ENCODE peak calls at places on chromosomes 12 and 14, in five cellular contexts. M, R, J, N and V are unnamed samples.

GRCh38 chr12:115830070-115830469 is 447.4 kb downstream of the MED13L start:
- DNase-seq in M (no peak), R (no peak), J (no peak), N (no peak), V (no peak)

GRCh38 chr14:55062517-55063351 is 11.3 kb downstream of the MAPK1IP1L start:
- DNase-seq in M (no peak), R (no peak), J (no peak), N (no peak), V (no peak)

GRCh38 chr12:66269757-66270383 is 32.4 kb upstream of the HELB start:
- DNase-seq in M (no peak), R (peak; percentile 68), J (no peak), N (no peak), V (peak; percentile 56)

GRCh38 chr14:103257211-103257962 is 76.7 kb upstream of the EIF5 start:
- DNase-seq in M (no peak), R (peak; percentile 11), J (no peak), N (no peak), V (no peak)

GRCh38 chr12:20434993-20435392 is 66.7 kb downstream of the PDE3A start:
- DNase-seq in M (no peak), R (no peak), J (no peak), N (no peak), V (no peak)

GRCh38 chr14:101173698-101174521 is 270.4 kb upstream of the RTL1 start:
- DNase-seq in M (no peak), R (no peak), J (no peak), N (no peak), V (no peak)

GRCh38 chr14:94998702-94999101 is 158.6 kb downstream of the DICER1 start:
- DNase-seq in M (no peak), R (no peak), J (no peak), N (no peak), V (no peak)

GRCh38 chr12:1812650-1813302 is 7.6 kb upstream of the LRTM2 start:
- DNase-seq in M (no peak), R (peak; percentile 28), J (no peak), N (no peak), V (no peak)

GRCh38 chr14:50312734-50313054 is 570 bp downstream of the DMAC2L start:
- DNase-seq in M (no peak), R (no peak), J (peak; percentile 44), N (no peak), V (no peak)

GRCh38 chr14:99966030-99966429 is 99.2 kb upstream of the EVL start:
- DNase-seq in M (no peak), R (no peak), J (no peak), N (no peak), V (no peak)

GRCh38 chr12:109418848-109419474 is 58.1 kb downstream of the KCTD10 start:
- DNase-seq in M (no peak), R (no peak), J (no peak), N (no peak), V (no peak)

GRCh38 chr14:28142400-28143015 is 624.1 kb upstream of the FOXG1 start:
- DNase-seq in M (no peak), R (no peak), J (no peak), N (no peak), V (peak; percentile 61)

GRCh38 chr12:97940629-97941028 is 478.0 kb downstream of the RMST start:
- DNase-seq in M (no peak), R (peak; percentile 44), J (no peak), N (no peak), V (no peak)